ENCODE peak calls at places on chromosomes 1 and 21, in eight cellular contexts. E is CD8-positive, alpha-beta T cell; R is heart right ventricle; G is tibial nerve; B is fibroblast of lung; U is psoas muscle; N is GM23338; J is colonic mucosa. X is an unnamed sample. For H3K27me3, the result is how much of the 10 kb centered on the place peaks cover.

GRCh38 chr1:40532844-40533424 is 1.5 kb downstream of the ZNF684 start:
- DNase-seq in N (peak), R (no peak), J (peak), B (peak), E (no peak), G (no peak), U (no peak), X (peak)

GRCh38 chr1:10873189-10873588 is 76.7 kb upstream of the CASZ1 start:
- DNase-seq in U (no peak), E (no peak), N (peak), R (no peak), G (no peak), B (no peak), J (no peak), X (no peak)

GRCh38 chr1:154609398-154610380 is 1.7 kb upstream of the ADAR start:
- DNase-seq in N (peak), B (peak), E (peak), U (no peak), J (peak), R (no peak), G (no peak), X (no peak)

GRCh38 chr1:8602471-8603219 is 214.8 kb downstream of the RERE start:
- DNase-seq in B (no peak), R (no peak), J (no peak), G (no peak), N (no peak), U (no peak), E (no peak), X (no peak)

GRCh38 chr1:245363821-245364220 is 209.0 kb downstream of the KIF26B start:
- DNase-seq in U (no peak), R (no peak), G (no peak), E (no peak), N (no peak), B (peak), J (no peak), X (no peak)

GRCh38 chr1:39406533-39407478 is 84.6 kb upstream of the BMP8A start:
- DNase-seq in R (no peak), E (no peak), N (no peak), B (peak), G (no peak), J (no peak), U (no peak), X (no peak)

GRCh38 chr1:1411626-1412025 is 4.5 kb upstream of the MRPL20 start:
- DNase-seq in J (no peak), U (no peak), B (no peak), R (no peak), G (no peak), N (no peak), E (no peak), X (no peak)

GRCh38 chr1:2269922-2270259 is 41.8 kb downstream of the SKI start:
- DNase-seq in E (no peak), N (no peak), U (peak), R (no peak), J (no peak), G (no peak), B (no peak), X (no peak)

GRCh38 chr21:28614816-28615215 is 377.9 kb downstream of the LTN1 start:
- DNase-seq in G (no peak), R (no peak), E (no peak), J (no peak), N (no peak), U (no peak), B (peak), X (no peak)

GRCh38 chr1:1359668-1360468 is 1.5 kb upstream of the MXRA8 start:
- DNase-seq in E (no peak), G (peak), R (peak), U (peak), B (peak), N (no peak), J (peak), X (peak)

GRCh38 chr1:19651141-19651737 is 7.1 kb downstream of the NBL1 start:
- DNase-seq in R (peak), G (peak), E (peak), J (no peak), U (peak), B (peak), N (peak), X (peak)

GRCh38 chr1:24901791-24902470 is 28.1 kb downstream of the RUNX3 start:
- DNase-seq in E (no peak), G (no peak), N (no peak), J (no peak), R (no peak), B (no peak), U (no peak), X (no peak)

GRCh38 chr1:62070384-62071011 is 124.2 kb upstream of the L1TD1 start:
- DNase-seq in G (no peak), B (no peak), J (no peak), N (peak), E (no peak), U (no peak), R (no peak), X (no peak)

GRCh38 chr1:37999434-38000232 is 5.7 kb downstream of the FHL3 start:
- DNase-seq in U (peak), R (peak), G (no peak), J (no peak), N (peak), E (no peak), B (peak), X (no peak)

GRCh38 chr1:245512980-245513578 is 358.3 kb downstream of the KIF26B start:
- DNase-seq in R (no peak), G (no peak), B (peak), N (peak), U (no peak), E (no peak), J (no peak), X (peak)

GRCh38 chr1:35031103-35031452 is 667 bp downstream of the ZMYM6 start:
- DNase-seq in J (peak), U (peak), E (peak), G (no peak), B (peak), N (peak), R (no peak), X (no peak)

GRCh38 chr1:59061876-59062275 is 235.0 kb upstream of the FGGY start:
- DNase-seq in E (no peak), G (peak), N (no peak), J (peak), R (peak), U (peak), B (peak), X (no peak)

GRCh38 chr1:243230914-243231313 is 24.2 kb downstream of the CEP170 start:
- DNase-seq in G (no peak), U (no peak), R (no peak), E (no peak), J (no peak), B (peak), N (peak), X (no peak)

GRCh38 chr1:54409156-54410142 is 3.3 kb upstream of the SSBP3 start:
- DNase-seq in G (no peak), R (no peak), B (no peak), E (peak), U (no peak), N (no peak), J (peak), X (no peak)

GRCh38 chr1:239219679-239220078 is 166.7 kb upstream of the CHRM3 start:
- DNase-seq in U (no peak), N (peak), J (no peak), B (no peak), G (no peak), E (no peak), R (no peak), X (no peak)

GRCh38 chr1:162676087-162676486 is 43.8 kb downstream of the DDR2 start:
- DNase-seq in G (no peak), U (no peak), J (no peak), R (no peak), E (no peak), N (no peak), B (peak), X (no peak)

GRCh38 chr1:173823776-173824314 is 628 bp upstream of the DARS2 start:
- DNase-seq in J (no peak), G (no peak), N (no peak), R (no peak), B (no peak), E (no peak), U (no peak), X (no peak)

GRCh38 chr1:150548632-150549495 is at the start of gene ADAMTSL4:
- DNase-seq in E (no peak), N (peak), J (no peak), G (no peak), U (peak), R (peak), B (peak), X (peak)

GRCh38 chr1:86872086-86872485 is 41.8 kb downstream of the SELENOF start:
- DNase-seq in R (no peak), N (no peak), U (no peak), J (no peak), E (no peak), B (peak), G (no peak), X (no peak)

GRCh38 chr1:217498209-217498608 is 132.7 kb downstream of the GPATCH2 start:
- DNase-seq in G (no peak), E (no peak), U (no peak), N (peak), R (no peak), B (no peak), J (no peak), X (no peak)

GRCh38 chr1:232627645-232628334 is 2.1 kb downstream of the SIPA1L2 start:
- DNase-seq in U (no peak), G (no peak), E (no peak), R (no peak), J (peak), N (peak), B (peak), X (peak)

GRCh38 chr1:150152772-150153461 is 3.2 kb downstream of the PLEKHO1 start:
- DNase-seq in E (no peak), R (no peak), G (no peak), U (peak), B (peak), J (no peak), N (no peak), X (no peak)

GRCh38 chr1:58885998-58886397 is 102.2 kb upstream of the JUN start:
- DNase-seq in J (peak), U (peak), B (peak), N (no peak), E (peak), R (peak), G (peak), X (no peak)

GRCh38 chr1:200739499-200740290 is 1.0 kb downstream of the CAMSAP2 start:
- DNase-seq in B (peak), U (peak), E (no peak), N (peak), G (peak), J (peak), R (peak), X (no peak)

GRCh38 chr1:10387611-10388386 is 11.1 kb upstream of the PGD start:
- DNase-seq in B (peak), N (peak), U (peak), J (no peak), R (peak), G (no peak), E (no peak), X (no peak)

GRCh38 chr1:43938892-43939587 is 5.4 kb downstream of the ARTN start:
- DNase-seq in J (no peak), E (no peak), N (peak), B (no peak), U (no peak), R (peak), G (no peak), X (no peak)
- H3K27ac ChIP-seq in J (no peak), E (no peak), N (no peak), B (no peak), U (no peak), R (no peak), G (no peak), X (no peak)

DNA sequence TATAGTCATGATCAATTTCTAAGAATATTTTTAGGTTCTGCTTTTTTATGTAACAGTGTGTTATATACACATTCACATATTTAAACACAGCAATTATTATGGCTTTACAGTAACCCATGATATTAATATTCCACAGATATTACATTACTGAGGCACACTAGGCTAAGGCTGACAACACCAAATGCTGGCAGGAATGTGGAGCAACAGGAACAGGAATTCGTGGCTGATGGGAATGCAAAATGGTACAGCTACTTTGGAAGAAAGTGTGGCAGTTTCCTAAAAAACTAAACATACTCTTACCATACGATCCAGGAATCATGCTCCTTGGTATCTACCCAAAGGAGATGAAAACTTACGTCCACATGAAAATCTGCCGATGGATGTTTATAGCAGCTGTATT is 1.9 kb upstream of the KCNJ9 start:
- DNase-seq in U (no peak), G (no peak), N (no peak), R (no peak), B (no peak), J (no peak), E (no peak), X (no peak)
- H3K27me3 ChIP-seq in U (under half), G (under half), N (half or more), R (half or more), B (under half), J (under half), E (under half), X (half or more)

GRCh38 chr1:30780409-30780808 is 22.8 kb upstream of the LAPTM5 start:
- DNase-seq in U (no peak), E (no peak), J (no peak), N (no peak), R (no peak), G (no peak), B (no peak), X (no peak)

GRCh38 chr1:30785181-30785580 is 27.6 kb upstream of the LAPTM5 start:
- DNase-seq in U (no peak), G (no peak), N (no peak), J (no peak), R (no peak), E (no peak), B (no peak), X (no peak)

GRCh38 chr1:30783244-30783915 is 25.8 kb upstream of the LAPTM5 start:
- DNase-seq in E (no peak), J (no peak), G (no peak), U (peak), B (no peak), R (peak), N (no peak), X (no peak)

GRCh38 chr1:30781906-30782305 is 24.3 kb upstream of the LAPTM5 start:
- DNase-seq in E (no peak), G (no peak), R (no peak), U (no peak), B (no peak), J (no peak), N (no peak), X (no peak)

DNA sequence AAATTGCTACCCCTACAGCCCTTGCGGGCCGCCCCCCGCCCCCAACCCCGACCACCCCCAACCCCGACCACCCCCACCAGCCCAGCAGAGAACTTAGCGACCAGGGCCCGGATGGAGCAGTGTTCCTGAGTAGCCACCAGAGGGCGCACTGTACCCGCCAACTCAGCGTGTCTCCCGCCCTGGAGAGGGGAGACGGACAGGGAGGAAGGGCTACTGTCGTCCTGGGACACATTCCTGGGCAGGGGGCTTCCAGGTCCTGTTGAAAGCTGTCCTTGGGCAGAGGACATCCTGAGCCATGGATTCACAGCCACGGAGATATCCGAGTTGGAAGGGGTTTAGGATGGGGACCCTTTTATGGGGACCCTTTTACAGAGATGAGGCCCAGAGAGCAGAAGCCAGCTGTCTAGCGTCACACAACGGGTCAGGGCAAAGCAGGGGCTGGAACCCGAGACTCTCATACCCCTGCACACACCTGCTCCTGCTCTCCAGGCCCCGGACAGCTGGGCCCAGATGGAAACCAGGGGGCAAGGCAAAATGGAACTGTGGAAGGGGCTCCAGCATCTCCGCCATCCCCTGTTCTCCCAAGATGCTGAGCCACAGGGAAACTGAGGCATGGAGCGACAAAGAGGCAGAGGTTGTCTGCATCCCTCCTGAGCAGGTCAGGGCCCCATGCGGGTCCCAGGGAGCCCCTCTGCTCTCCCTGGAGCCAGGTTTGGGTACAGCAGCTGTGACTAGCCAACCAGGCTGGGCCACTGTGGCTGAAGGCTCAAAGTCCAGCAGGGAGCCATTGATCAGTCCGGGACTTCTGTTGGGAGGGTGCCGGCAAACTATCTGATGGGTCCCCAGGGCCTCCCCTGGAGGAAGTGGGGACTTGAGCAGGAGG is 25.0 kb upstream of the LAPTM5 start:
- DNase-seq in U (peak), B (no peak), E (peak), G (no peak), J (peak), R (peak), N (peak), X (peak)
- TF ChIP-seq CTCF in U (peak), B (peak), E (peak), G (peak), J (peak), R (peak), N (peak), X (peak)

GRCh38 chr1:223489439-223489838 is 96.2 kb downstream of the CCDC185 start:
- DNase-seq in J (no peak), B (no peak), U (no peak), N (no peak), E (no peak), G (no peak), R (no peak), X (no peak)

GRCh38 chr1:223483511-223483910 is 90.3 kb downstream of the CCDC185 start:
- DNase-seq in B (no peak), J (no peak), G (no peak), R (no peak), E (no peak), U (no peak), N (no peak), X (no peak)

GRCh38 chr1:223490256-223490655 is 97.0 kb downstream of the CCDC185 start:
- DNase-seq in R (no peak), N (no peak), E (no peak), J (no peak), U (no peak), B (no peak), G (no peak), X (no peak)

GRCh38 chr1:223486366-223486765 is 93.2 kb downstream of the CCDC185 start:
- DNase-seq in U (no peak), J (no peak), B (no peak), E (no peak), R (no peak), N (peak), G (no peak), X (peak)

GRCh38 chr1:223487514-223488259 is 94.5 kb downstream of the CCDC185 start:
- DNase-seq in G (no peak), R (no peak), U (no peak), E (no peak), B (no peak), J (no peak), N (peak), X (no peak)
- H3K27ac ChIP-seq in G (no peak), R (no peak), U (no peak), E (no peak), B (no peak), J (no peak), N (no peak), X (no peak)

GRCh38 chr1:117636637-117637425 is 31.0 kb downstream of the TENT5C start:
- DNase-seq in N (no peak), U (no peak), G (no peak), E (no peak), R (no peak), J (no peak), B (no peak), X (no peak)
- H3K27me3 ChIP-seq in N (under half), U (under half), G (under half), E (under half), R (under half), J (under half), B (under half), X (under half)

DNA sequence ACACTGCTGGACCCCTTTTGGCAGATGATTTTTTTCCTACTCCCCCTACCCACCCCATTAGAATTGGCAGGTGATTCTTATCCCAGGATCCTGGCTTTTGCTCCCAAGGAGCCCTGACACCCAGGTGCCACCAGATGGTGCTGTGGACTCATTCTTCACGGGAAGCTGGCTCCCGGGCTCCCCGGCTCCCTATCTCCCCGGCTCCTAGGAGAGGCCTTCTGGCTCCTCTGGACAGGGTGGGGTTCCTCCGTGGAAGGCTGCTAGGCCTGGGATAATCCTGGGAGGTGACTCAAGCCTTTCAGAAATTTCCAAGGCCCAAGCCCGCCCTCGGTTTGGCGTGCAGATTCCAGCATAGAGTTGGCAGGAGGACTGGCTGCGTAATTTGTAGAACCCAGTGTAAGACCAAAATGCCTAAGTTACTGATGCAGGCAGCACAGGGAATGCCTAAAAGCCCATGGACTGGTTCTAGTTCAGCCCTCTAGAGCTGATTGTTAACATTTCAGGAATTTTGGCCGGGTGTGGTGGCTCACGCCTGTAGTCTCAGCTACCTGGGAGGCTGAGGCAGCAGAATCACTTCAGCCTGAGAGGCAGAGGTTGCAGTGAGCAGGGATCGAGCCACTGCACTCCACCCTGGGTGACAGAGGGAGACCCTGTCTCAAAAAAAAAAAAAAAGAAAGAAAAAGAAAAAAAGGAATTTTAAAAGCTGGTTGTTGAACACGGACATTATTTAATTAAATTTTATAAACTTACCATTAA is 6.8 kb upstream of the BSDC1 start:
- DNase-seq in U (peak), B (peak), N (peak), R (peak), G (peak), E (peak), J (peak), X (peak)
- TF ChIP-seq CTCF in U (peak), B (peak), N (peak), R (peak), G (peak), E (peak), J (peak), X (peak)

DNA sequence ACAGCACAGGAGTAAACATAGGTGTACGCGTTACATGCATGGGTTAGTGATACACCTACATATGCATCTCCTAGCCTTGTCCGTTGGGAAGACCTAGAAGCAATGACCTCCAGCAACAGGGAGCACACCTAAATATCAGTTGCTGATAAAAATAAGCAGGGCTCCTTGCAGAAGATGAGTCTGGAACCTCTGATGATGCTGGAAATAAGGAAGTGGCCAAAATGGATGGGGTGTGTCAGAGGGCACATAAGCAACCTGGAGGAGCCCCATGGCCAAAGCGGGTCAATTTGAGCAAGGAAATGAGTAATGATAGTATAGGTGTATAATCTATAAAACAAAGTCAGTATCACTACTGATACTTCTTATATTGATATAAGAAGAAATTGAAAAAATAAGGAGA is 13.7 kb downstream of the ADARB1 start:
- DNase-seq in R (no peak), E (no peak), N (no peak), G (no peak), B (no peak), J (no peak), U (no peak), X (no peak)
- H3K27ac ChIP-seq in R (no peak), E (no peak), N (no peak), G (no peak), B (no peak), J (no peak), U (no peak), X (no peak)

GRCh38 chr1:31712625-31713024 is 8.8 kb upstream of the COL16A1 start:
- DNase-seq in B (peak), U (peak), R (peak), N (no peak), E (no peak), G (peak), J (peak), X (no peak)
- H3K27me3 ChIP-seq in B (under half), U (under half), R (under half), N (under half), E (under half), G (under half), J (under half), X (under half)

X was measured in WERI-Rb-1.